ENCODE peak calls at places on chromosomes 12 and 14, in nine cellular contexts. One of them, this sample, is unnamed.
A peak's percentile ranks its signal among the peaks of the same experiment; 100 is the strongest.

GRCh38 chr12:1796515-1797010 is 23.8 kb upstream of the LRTM2 start:
- DNase-seq in hepatocyte: no peak
- DNase-seq in GM23338: peak; percentile 51
- DNase-seq in IMR-90: no peak
- DNase-seq in mammary epithelial cell: no peak
- DNase-seq in neural progenitor cell: no peak
- DNase-seq in astrocyte: no peak
- DNase-seq in PC-3: no peak
- DNase-seq in MM.1S: peak; percentile 27
- DNase-seq in this sample: no peak

GRCh38 chr12:118374909-118375308 is 1.4 kb upstream of the SUDS3 start:
- DNase-seq in hepatocyte: no peak
- DNase-seq in astrocyte: no peak
- DNase-seq in MM.1S: no peak
- DNase-seq in neural progenitor cell: no peak
- DNase-seq in IMR-90: no peak
- DNase-seq in PC-3: no peak
- DNase-seq in mammary epithelial cell: no peak
- DNase-seq in GM23338: no peak
- DNase-seq in this sample: peak; percentile 20

GRCh38 chr12:89731064-89731463 is 22.4 kb upstream of the ATP2B1 start:
- DNase-seq in neural progenitor cell: no peak
- DNase-seq in hepatocyte: no peak
- DNase-seq in MM.1S: no peak
- DNase-seq in PC-3: peak; percentile 61
- DNase-seq in GM23338: no peak
- DNase-seq in mammary epithelial cell: peak; percentile 20
- DNase-seq in IMR-90: peak; percentile 35
- DNase-seq in astrocyte: no peak
- DNase-seq in this sample: peak; percentile 40

GRCh38 chr12:54000105-54000773 is at the start of gene HOXC9:
- DNase-seq in hepatocyte: no peak
- DNase-seq in PC-3: no peak
- DNase-seq in IMR-90: no peak
- DNase-seq in mammary epithelial cell: peak; percentile 46
- DNase-seq in neural progenitor cell: no peak
- DNase-seq in astrocyte: no peak
- DNase-seq in GM23338: no peak
- DNase-seq in MM.1S: no peak
- DNase-seq in this sample: no peak

GRCh38 chr12:95582230-95583058 is 31.2 kb upstream of the USP44 start:
- DNase-seq in neural progenitor cell: peak; percentile 39
- DNase-seq in PC-3: peak; percentile 71
- DNase-seq in astrocyte: peak; percentile 22
- DNase-seq in IMR-90: peak; percentile 77
- DNase-seq in GM23338: peak; percentile 72
- DNase-seq in hepatocyte: peak; percentile 66
- DNase-seq in MM.1S: no peak
- DNase-seq in mammary epithelial cell: peak; percentile 23
- DNase-seq in this sample: peak; percentile 66

GRCh38 chr12:56803750-56804149 is 40.6 kb downstream of the HSD17B6 start:
- DNase-seq in PC-3: peak; percentile 25
- DNase-seq in astrocyte: no peak
- DNase-seq in hepatocyte: no peak
- DNase-seq in MM.1S: no peak
- DNase-seq in neural progenitor cell: no peak
- DNase-seq in GM23338: no peak
- DNase-seq in mammary epithelial cell: peak; percentile 57
- DNase-seq in IMR-90: no peak
- DNase-seq in this sample: no peak

GRCh38 chr14:73610692-73611091 is 1.6 kb upstream of the ACOT6 start:
- DNase-seq in neural progenitor cell: peak; percentile 28
- DNase-seq in hepatocyte: peak; percentile 37
- DNase-seq in IMR-90: peak; percentile 22
- DNase-seq in astrocyte: no peak
- DNase-seq in GM23338: peak; percentile 58
- DNase-seq in PC-3: peak; percentile 29
- DNase-seq in MM.1S: no peak
- DNase-seq in mammary epithelial cell: no peak
- DNase-seq in this sample: peak; percentile 39

GRCh38 chr14:70281938-70282337 is 77.5 kb downstream of the COX16 start:
- DNase-seq in IMR-90: no peak
- DNase-seq in mammary epithelial cell: no peak
- DNase-seq in GM23338: peak; percentile 61
- DNase-seq in PC-3: no peak
- DNase-seq in MM.1S: no peak
- DNase-seq in astrocyte: no peak
- DNase-seq in hepatocyte: peak; percentile 14
- DNase-seq in neural progenitor cell: peak; percentile 30
- DNase-seq in this sample: no peak

GRCh38 chr14:56150018-56150417 is 31.8 kb downstream of the PELI2 start:
- DNase-seq in mammary epithelial cell: no peak
- DNase-seq in IMR-90: no peak
- DNase-seq in PC-3: no peak
- DNase-seq in MM.1S: no peak
- DNase-seq in GM23338: no peak
- DNase-seq in hepatocyte: no peak
- DNase-seq in astrocyte: no peak
- DNase-seq in neural progenitor cell: no peak
- DNase-seq in this sample: no peak

GRCh38 chr12:12562016-12562483 is 613 bp downstream of the DUSP16 start:
- DNase-seq in mammary epithelial cell: no peak
- DNase-seq in PC-3: peak; percentile 4
- DNase-seq in MM.1S: peak; percentile 30
- DNase-seq in neural progenitor cell: peak; percentile 78
- DNase-seq in astrocyte: no peak
- DNase-seq in GM23338: peak; percentile 62
- DNase-seq in hepatocyte: peak; percentile 69
- DNase-seq in IMR-90: peak; percentile 18
- DNase-seq in this sample: peak; percentile 25

GRCh38 chr14:68246074-68246980 is 426.7 kb downstream of the RAD51B start:
- DNase-seq in neural progenitor cell: no peak
- DNase-seq in MM.1S: no peak
- DNase-seq in PC-3: peak; percentile 48
- DNase-seq in hepatocyte: peak; percentile 50
- DNase-seq in mammary epithelial cell: no peak
- DNase-seq in astrocyte: peak; percentile 71
- DNase-seq in IMR-90: no peak
- DNase-seq in GM23338: no peak
- DNase-seq in this sample: no peak

GRCh38 chr14:103372552-103373304 is 12.5 kb upstream of the MARK3 start:
- DNase-seq in GM23338: peak; percentile 24
- DNase-seq in astrocyte: peak; percentile 87
- DNase-seq in IMR-90: peak; percentile 97
- DNase-seq in hepatocyte: peak; percentile 49
- DNase-seq in mammary epithelial cell: peak; percentile 99
- DNase-seq in PC-3: peak; percentile 97
- DNase-seq in MM.1S: no peak
- DNase-seq in neural progenitor cell: peak; percentile 12
- DNase-seq in this sample: peak; percentile 93

GRCh38 chr12:110269622-110270124 is 11.4 kb upstream of the ATP2A2 start:
- DNase-seq in neural progenitor cell: no peak
- DNase-seq in astrocyte: peak; percentile 86
- DNase-seq in mammary epithelial cell: peak; percentile 43
- DNase-seq in PC-3: peak; percentile 91
- DNase-seq in hepatocyte: peak; percentile 68
- DNase-seq in GM23338: peak; percentile 42
- DNase-seq in IMR-90: peak; percentile 84
- DNase-seq in MM.1S: no peak
- DNase-seq in this sample: peak; percentile 77

GRCh38 chr12:19951664-19952063 is 416.7 kb upstream of the PDE3A start:
- DNase-seq in MM.1S: no peak
- DNase-seq in neural progenitor cell: no peak
- DNase-seq in astrocyte: no peak
- DNase-seq in hepatocyte: no peak
- DNase-seq in mammary epithelial cell: no peak
- DNase-seq in IMR-90: no peak
- DNase-seq in PC-3: no peak
- DNase-seq in GM23338: no peak
- DNase-seq in this sample: no peak

GRCh38 chr12:120007272-120007671 is 18.2 kb downstream of the BICDL1 start:
- DNase-seq in IMR-90: no peak
- DNase-seq in MM.1S: no peak
- DNase-seq in mammary epithelial cell: no peak
- DNase-seq in astrocyte: no peak
- DNase-seq in PC-3: no peak
- DNase-seq in hepatocyte: no peak
- DNase-seq in neural progenitor cell: peak; percentile 5
- DNase-seq in GM23338: no peak
- DNase-seq in this sample: no peak

DNA sequence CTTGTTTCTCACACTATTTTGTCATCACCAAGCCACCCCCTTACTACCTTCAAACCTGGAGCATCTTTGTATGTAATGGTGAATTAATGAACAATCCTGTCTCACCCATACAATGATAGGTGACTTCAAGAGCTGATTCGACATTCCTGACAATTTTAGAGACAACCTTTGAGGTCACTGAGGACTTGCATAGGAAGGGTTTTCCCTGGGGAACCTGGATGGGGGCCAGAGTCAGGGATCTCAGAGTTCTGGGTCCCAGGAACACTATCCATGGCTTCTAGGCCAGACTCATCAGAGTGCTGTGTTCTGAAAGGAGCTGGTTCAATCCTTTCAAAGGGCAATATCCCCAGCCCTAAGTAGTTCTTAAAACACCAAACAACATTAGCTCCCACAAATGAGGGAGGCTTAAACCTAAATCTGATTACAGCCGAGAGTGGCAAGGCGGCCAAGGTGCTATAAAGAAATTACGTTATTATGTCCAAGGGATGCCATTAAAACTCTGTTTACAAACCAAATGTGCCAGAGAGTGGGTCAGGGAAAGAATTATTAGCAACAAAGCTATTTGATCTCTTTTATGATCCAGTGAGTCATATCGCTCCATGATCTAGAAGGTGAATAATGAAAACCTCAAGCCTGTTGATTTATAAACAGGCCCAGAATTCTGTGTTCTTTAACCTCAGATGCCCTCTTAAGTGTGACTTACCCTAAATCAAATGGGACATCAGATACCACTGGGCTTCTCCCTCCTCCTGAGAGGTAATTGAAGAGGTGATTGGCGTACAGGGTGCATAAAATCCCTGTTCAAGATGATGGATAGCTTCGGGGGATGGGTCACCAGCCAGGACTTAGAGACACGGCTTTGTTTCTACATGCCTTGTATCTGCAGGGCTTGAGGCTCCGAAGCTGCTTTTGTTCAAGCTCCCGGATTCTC is 230.2 kb upstream of the TBX3 start:
- DNase-seq in MM.1S: no peak
- DNase-seq in mammary epithelial cell: peak; percentile 77
- DNase-seq in IMR-90: peak; percentile 65
- DNase-seq in hepatocyte: no peak
- DNase-seq in GM23338: no peak
- DNase-seq in neural progenitor cell: peak; percentile 65
- DNase-seq in PC-3: peak; percentile 94
- DNase-seq in astrocyte: peak; percentile 57
- DNase-seq in this sample: peak; percentile 81
- H3K4me1 ChIP-seq in MM.1S: no peaks in the 10 kb centered on the region
- H3K4me1 ChIP-seq in mammary epithelial cell: peaks cover 18% of the 10 kb centered on the region
- H3K4me1 ChIP-seq in IMR-90: peaks cover 19% of the 10 kb centered on the region
- H3K4me1 ChIP-seq in hepatocyte: peaks cover 9% of the 10 kb centered on the region
- H3K4me1 ChIP-seq in GM23338: no peaks in the 10 kb centered on the region
- H3K4me1 ChIP-seq in neural progenitor cell: peaks cover 12% of the 10 kb centered on the region
- H3K4me1 ChIP-seq in PC-3: peaks cover 67% of the 10 kb centered on the region
- H3K4me1 ChIP-seq in astrocyte: peaks cover 37% of the 10 kb centered on the region
- H3K4me1 ChIP-seq in this sample: peaks cover 29% of the 10 kb centered on the region

DNA sequence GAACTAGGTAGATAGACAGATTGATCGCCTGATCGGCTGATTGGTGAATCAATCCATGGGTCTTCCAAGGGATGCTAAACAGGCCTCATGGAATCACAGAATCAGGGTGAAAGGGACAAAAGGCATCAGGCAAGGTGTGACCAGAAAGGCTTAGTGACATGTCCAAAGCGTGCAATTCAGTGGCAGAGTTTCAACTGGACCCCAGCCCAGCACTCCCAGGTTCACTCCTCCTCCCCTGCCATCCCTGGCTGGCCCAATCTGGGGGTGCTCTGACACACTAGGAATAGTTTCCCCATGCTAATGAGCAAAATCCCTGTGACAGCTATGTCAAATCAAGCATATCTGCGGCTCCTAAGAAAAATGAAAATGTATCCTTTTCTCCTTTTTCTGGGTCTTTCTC is 50.4 kb downstream of the NINJ2 start:
- DNase-seq in MM.1S: no peak
- DNase-seq in PC-3: no peak
- DNase-seq in astrocyte: no peak
- DNase-seq in neural progenitor cell: no peak
- DNase-seq in GM23338: no peak
- DNase-seq in mammary epithelial cell: no peak
- DNase-seq in IMR-90: no peak
- DNase-seq in hepatocyte: no peak
- DNase-seq in this sample: no peak
- H2AFZ ChIP-seq in MM.1S: no peak overlapping the region
- H2AFZ ChIP-seq in PC-3: no peak overlapping the region
- H2AFZ ChIP-seq in astrocyte: no peak overlapping the region
- H2AFZ ChIP-seq in neural progenitor cell: no peak overlapping the region
- H2AFZ ChIP-seq in GM23338: peak overlapping the region; percentile 56
- H2AFZ ChIP-seq in mammary epithelial cell: no peak overlapping the region
- H2AFZ ChIP-seq in IMR-90: no peak overlapping the region
- H2AFZ ChIP-seq in hepatocyte: no peak overlapping the region
- H2AFZ ChIP-seq in this sample: no peak overlapping the region

DNA sequence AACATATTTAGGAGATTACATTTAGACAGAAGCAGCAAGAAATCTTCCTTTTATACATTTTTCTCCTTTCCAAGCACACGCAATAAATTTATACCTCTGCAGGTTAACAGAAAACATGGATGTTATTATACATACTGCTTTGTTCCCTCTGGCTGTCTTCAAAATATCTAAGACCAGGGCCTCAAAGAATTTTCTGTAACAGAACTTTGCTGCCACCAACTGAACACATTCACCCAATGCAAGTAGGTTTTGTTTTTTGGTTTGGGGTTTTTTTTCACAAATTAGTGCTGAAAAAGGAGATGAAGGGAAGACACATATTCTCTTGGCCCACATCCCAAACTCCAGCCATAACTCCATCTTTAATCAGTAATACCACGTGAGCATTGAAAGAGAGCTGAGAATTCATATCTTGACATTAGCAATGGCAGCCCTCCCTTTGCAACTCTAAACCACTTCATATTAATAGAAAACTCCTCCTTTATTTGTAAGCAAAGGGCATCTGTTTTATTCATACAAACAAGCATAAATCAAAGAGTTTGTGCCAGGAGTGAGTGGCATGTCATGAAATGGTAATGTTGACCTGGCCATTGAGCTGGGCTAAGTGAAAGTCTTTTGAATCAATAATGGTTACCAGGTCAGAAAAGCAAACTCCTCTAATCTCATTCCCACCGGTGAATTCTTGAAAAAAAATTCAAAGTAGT is 150.8 kb upstream of the FSCB start:
- DNase-seq in IMR-90: peak; percentile 0
- DNase-seq in GM23338: peak; percentile 63
- DNase-seq in hepatocyte: peak; percentile 60
- DNase-seq in PC-3: peak; percentile 66
- DNase-seq in neural progenitor cell: peak; percentile 55
- DNase-seq in mammary epithelial cell: peak; percentile 1
- DNase-seq in MM.1S: peak; percentile 6
- DNase-seq in astrocyte: peak; percentile 3
- DNase-seq in this sample: peak; percentile 11
- TF ChIP-seq CTCF in IMR-90: no peak
- TF ChIP-seq CTCF in GM23338: peak; percentile 74
- TF ChIP-seq CTCF in hepatocyte: peak; percentile 84
- TF ChIP-seq CTCF in PC-3: peak; percentile 81
- TF ChIP-seq CTCF in neural progenitor cell: peak; percentile 68
- TF ChIP-seq CTCF in mammary epithelial cell: no peak
- TF ChIP-seq CTCF in MM.1S: peak; percentile 6
- TF ChIP-seq CTCF in astrocyte: peak; percentile 29
- TF ChIP-seq CTCF in this sample: peak; percentile 38

GRCh38 chr12:41917181-41917580 is 227.5 kb downstream of the GXYLT1 start:
- DNase-seq in GM23338: no peak
- DNase-seq in PC-3: no peak
- DNase-seq in hepatocyte: no peak
- DNase-seq in neural progenitor cell: no peak
- DNase-seq in astrocyte: no peak
- DNase-seq in mammary epithelial cell: no peak
- DNase-seq in MM.1S: peak; percentile 19
- DNase-seq in IMR-90: no peak
- DNase-seq in this sample: no peak
- H3K4me1 ChIP-seq in GM23338: peaks cover 55% of the 10 kb centered on the region
- H3K4me1 ChIP-seq in PC-3: no peaks in the 10 kb centered on the region
- H3K4me1 ChIP-seq in hepatocyte: no peaks in the 10 kb centered on the region
- H3K4me1 ChIP-seq in neural progenitor cell: peaks cover 46% of the 10 kb centered on the region
- H3K4me1 ChIP-seq in astrocyte: no peaks in the 10 kb centered on the region
- H3K4me1 ChIP-seq in mammary epithelial cell: no peaks in the 10 kb centered on the region
- H3K4me1 ChIP-seq in MM.1S: peaks cover 20% of the 10 kb centered on the region
- H3K4me1 ChIP-seq in IMR-90: no peaks in the 10 kb centered on the region
- H3K4me1 ChIP-seq in this sample: no peaks in the 10 kb centered on the region

This sample was measured in fibroblast of lung.